ENCODE peak calls at places on chromosomes 12 and 14, in nine cellular contexts. M is suprapubic skin; O is astrocyte of the spinal cord; L is heart left ventricle; K is AG04450; S is fibroblast of the aortic adventitia; W is body of pancreas; F is psoas muscle; Y is CD4-positive, alpha-beta memory T cell. D is an unnamed sample.

GRCh38 chr12:50090391-50090790 is 5.2 kb downstream of the SMARCD1 start:
- DNase-seq in M (no peak), O (no peak), L (no peak), K (no peak), S (no peak), W (no peak), F (no peak), Y (no peak), D (no peak)

GRCh38 chr14:35285991-35286564 is 6.1 kb upstream of the PSMA6 start:
- DNase-seq in M (no peak), O (no peak), L (no peak), K (no peak), S (no peak), W (no peak), F (no peak), Y (no peak), D (no peak)

GRCh38 chr12:22600226-22600625 is 24.7 kb upstream of the ETNK1 start:
- DNase-seq in M (no peak), O (no peak), L (no peak), K (no peak), S (no peak), W (no peak), F (no peak), Y (no peak), D (no peak)

GRCh38 chr14:76352639-76353281 is 23.2 kb upstream of the ESRRB start:
- DNase-seq in M (no peak), O (peak; percentile 23), L (peak; percentile 37), K (no peak), S (peak; percentile 44), W (peak; percentile 65), F (peak; percentile 64), Y (peak; percentile 13), D (peak; percentile 68)

GRCh38 chr12:123389560-123390351 is 5.8 kb downstream of the KMT5A start:
- DNase-seq in M (peak; percentile 84), O (peak; percentile 26), L (peak; percentile 54), K (no peak), S (peak; percentile 21), W (peak; percentile 67), F (peak; percentile 43), Y (peak; percentile 23), D (peak; percentile 56)

GRCh38 chr14:70708717-70709570 is 67.2 kb downstream of the TTC9 start:
- DNase-seq in M (no peak), O (no peak), L (no peak), K (no peak), S (no peak), W (no peak), F (no peak), Y (no peak), D (no peak)

GRCh38 chr12:47616440-47616839 is 89.4 kb downstream of the RPAP3 start:
- DNase-seq in M (no peak), O (no peak), L (no peak), K (no peak), S (peak; percentile 15), W (no peak), F (no peak), Y (no peak), D (no peak)

GRCh38 chr12:43880547-43880946 is 44.7 kb downstream of the TMEM117 start:
- DNase-seq in M (no peak), O (no peak), L (no peak), K (no peak), S (no peak), W (no peak), F (no peak), Y (no peak), D (no peak)

GRCh38 chr12:59398164-59398563 is 197.7 kb upstream of the SLC16A7 start:
- DNase-seq in M (no peak), O (no peak), L (no peak), K (no peak), S (no peak), W (no peak), F (no peak), Y (no peak), D (no peak)

GRCh38 chr12:120110550-120111501 is 5.7 kb downstream of the RAB35 start:
- DNase-seq in M (no peak), O (no peak), L (peak; percentile 62), K (no peak), S (no peak), W (peak; percentile 35), F (peak; percentile 68), Y (peak; percentile 55), D (peak; percentile 48)

GRCh38 chr12:101051151-101051550 is 158.9 kb downstream of the SLC5A8 start:
- DNase-seq in M (no peak), O (peak; percentile 20), L (no peak), K (no peak), S (peak; percentile 90), W (no peak), F (no peak), Y (no peak), D (no peak)

GRCh38 chr14:93804654-93805053 is 16.4 kb upstream of the PRIMA1 start:
- DNase-seq in M (no peak), O (no peak), L (no peak), K (no peak), S (no peak), W (no peak), F (no peak), Y (no peak), D (no peak)

GRCh38 chr14:33375781-33376180 is 437.1 kb downstream of the NPAS3 start:
- DNase-seq in M (no peak), O (peak; percentile 35), L (no peak), K (no peak), S (peak; percentile 7), W (no peak), F (no peak), Y (no peak), D (no peak)

GRCh38 chr14:103256406-103256805 is 77.6 kb upstream of the EIF5 start:
- DNase-seq in M (no peak), O (no peak), L (no peak), K (no peak), S (no peak), W (no peak), F (no peak), Y (no peak), D (no peak)

GRCh38 chr14:100901391-100902183 is 1.9 kb downstream of the RTL1 start:
- DNase-seq in M (peak; percentile 73), O (no peak), L (no peak), K (no peak), S (no peak), W (no peak), F (no peak), Y (no peak), D (no peak)

GRCh38 chr14:88005978-88006851 is 1.3 kb downstream of the GPR65 start:
- DNase-seq in M (no peak), O (no peak), L (no peak), K (no peak), S (no peak), W (no peak), F (no peak), Y (peak; percentile 87), D (no peak)

GRCh38 chr12:119620490-119620889 is 26.9 kb downstream of the TMEM233 start:
- DNase-seq in M (no peak), O (no peak), L (no peak), K (no peak), S (no peak), W (no peak), F (no peak), Y (no peak), D (no peak)

GRCh38 chr12:124518051-124518932 is 49.1 kb downstream of the NCOR2 start:
- DNase-seq in M (peak; percentile 99), O (peak; percentile 100), L (peak; percentile 97), K (peak; percentile 98), S (peak; percentile 100), W (peak; percentile 100), F (peak; percentile 98), Y (no peak), D (peak; percentile 99)

GRCh38 chr12:78695749-78696148 is 168.8 kb upstream of the SYT1 start:
- DNase-seq in M (no peak), O (no peak), L (no peak), K (no peak), S (no peak), W (no peak), F (no peak), Y (no peak), D (no peak)
- H3K4me3 ChIP-seq in M (no peak overlapping the region), O (no peak overlapping the region), L (no peak overlapping the region), K (no peak overlapping the region), S (no peak overlapping the region), W (no peak overlapping the region), F (no peak overlapping the region), Y (no peak overlapping the region), D (no peak overlapping the region)

GRCh38 chr14:80211143-80212024 is at the start of gene DIO2:
- DNase-seq in M (no peak), O (no peak), L (peak; percentile 45), K (no peak), S (peak; percentile 62), W (peak; percentile 60), F (peak; percentile 40), Y (no peak), D (peak; percentile 43)
- H3K4me3 ChIP-seq in M (peak within 1 kb of the TSS; percentile 23), O (peak within 1 kb of the TSS; percentile 31), L (peak within 1 kb of the TSS; percentile 42), K (peak within 1 kb of the TSS; percentile 54), S (peak within 1 kb of the TSS; percentile 59), W (no peak within 1 kb of the TSS), F (peak within 1 kb of the TSS; percentile 33), Y (no peak within 1 kb of the TSS), D (peak within 1 kb of the TSS; percentile 13)

GRCh38 chr12:6701078-6701768 is 608 bp upstream of the PIANP start:
- DNase-seq in M (no peak), O (no peak), L (no peak), K (no peak), S (no peak), W (no peak), F (no peak), Y (no peak), D (no peak)
- H3K4me3 ChIP-seq in M (peak overlapping the region; percentile 45), O (peak overlapping the region; percentile 31), L (peak overlapping the region; percentile 60), K (peak overlapping the region; percentile 76), S (peak overlapping the region; percentile 67), W (no peak overlapping the region), F (peak overlapping the region; percentile 55), Y (peak overlapping the region; percentile 42), D (peak overlapping the region; percentile 47)

GRCh38 chr12:103997277-103997900 is 31.7 kb downstream of the TDG start:
- DNase-seq in M (no peak), O (no peak), L (peak; percentile 26), K (no peak), S (peak; percentile 67), W (no peak), F (peak; percentile 25), Y (no peak), D (peak; percentile 54)
- H3K4me3 ChIP-seq in M (no peak overlapping the region), O (no peak overlapping the region), L (no peak overlapping the region), K (no peak overlapping the region), S (no peak overlapping the region), W (no peak overlapping the region), F (peak overlapping the region; percentile 4), Y (no peak overlapping the region), D (no peak overlapping the region)

DNA sequence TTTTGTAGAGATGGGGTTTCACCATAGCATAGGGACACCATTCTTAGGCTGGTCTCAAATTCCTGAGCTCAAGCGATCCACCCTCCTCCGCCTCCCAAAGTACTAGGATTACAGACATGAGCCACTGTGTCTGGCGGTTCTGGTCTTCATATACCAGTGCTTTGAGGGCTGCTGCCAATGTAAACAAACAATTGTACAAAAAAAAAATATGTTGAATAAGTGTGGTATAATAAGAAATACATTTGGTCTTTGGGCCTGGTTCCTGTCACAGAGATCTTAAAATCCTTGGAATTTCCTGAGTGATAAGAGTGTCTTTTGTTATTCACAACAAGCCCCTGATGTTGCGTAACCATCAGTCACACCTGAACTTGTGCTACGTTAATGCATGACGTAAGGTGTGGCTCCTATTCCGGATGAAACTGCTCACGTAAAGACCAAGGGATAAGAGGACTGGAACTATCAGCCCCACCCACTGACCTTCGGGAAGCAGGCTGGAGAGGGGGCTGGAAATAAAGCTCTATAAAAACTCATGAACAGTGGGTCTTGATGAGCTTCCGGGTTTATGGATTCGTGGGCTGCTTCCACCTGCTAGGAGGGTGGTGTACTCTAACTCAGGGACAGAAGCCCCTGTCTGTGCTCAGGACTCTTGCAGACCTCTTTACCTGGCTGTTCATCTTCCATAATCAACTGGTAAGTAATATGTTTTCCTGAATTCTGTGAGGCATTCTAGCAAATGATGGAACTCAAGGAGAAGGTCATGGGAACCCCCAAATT is 16.5 kb upstream of the RIMKLB start:
- DNase-seq in M (no peak), O (peak; percentile 48), L (peak; percentile 11), K (no peak), S (peak; percentile 98), W (no peak), F (no peak), Y (no peak), D (no peak)
- H3K4me3 ChIP-seq in M (no peak overlapping the region), O (no peak overlapping the region), L (peak overlapping the region; percentile 20), K (no peak overlapping the region), S (peak overlapping the region; percentile 46), W (no peak overlapping the region), F (peak overlapping the region; percentile 2), Y (no peak overlapping the region), D (peak overlapping the region; percentile 25)

D was measured in heart right ventricle.